ENCODE peak calls at places on chromosomes 3 and 15, in four cellular contexts. K is left ventricle myocardium inferior; X is CD8-positive, alpha-beta T cell; Z is A549. H is an unnamed sample.

GRCh38 chr3:100033184-100033583 is 81.1 kb downstream of the FILIP1L start:
- DNase-seq in K (no peak), X (no peak), Z (no peak), H (no peak)

GRCh38 chr15:49458145-49458544 is 35.1 kb downstream of the FGF7 start:
- DNase-seq in K (no peak), X (no peak), Z (no peak), H (no peak)

GRCh38 chr3:377158-377561 is 180.6 kb downstream of the CHL1 start:
- DNase-seq in K (no peak), X (no peak), Z (peak), H (no peak)

GRCh38 chr3:72739521-72740466 is 108.5 kb downstream of the SHQ1 start:
- DNase-seq in K (no peak), X (no peak), Z (no peak), H (no peak)

GRCh38 chr15:65732698-65733097 is 59.4 kb downstream of the DENND4A start:
- DNase-seq in K (no peak), X (no peak), Z (no peak), H (no peak)

GRCh38 chr3:67940200-67940952 is 286.0 kb upstream of the SUCLG2 start:
- DNase-seq in K (no peak), X (no peak), Z (no peak), H (peak)

GRCh38 chr3:25468866-25469319 is 40.8 kb downstream of the RARB start:
- DNase-seq in K (peak), X (no peak), Z (no peak), H (peak)

GRCh38 chr3:136818851-136819783 is at the start of gene SLC35G2:
- DNase-seq in K (peak), X (peak), Z (peak), H (peak)

DNA sequence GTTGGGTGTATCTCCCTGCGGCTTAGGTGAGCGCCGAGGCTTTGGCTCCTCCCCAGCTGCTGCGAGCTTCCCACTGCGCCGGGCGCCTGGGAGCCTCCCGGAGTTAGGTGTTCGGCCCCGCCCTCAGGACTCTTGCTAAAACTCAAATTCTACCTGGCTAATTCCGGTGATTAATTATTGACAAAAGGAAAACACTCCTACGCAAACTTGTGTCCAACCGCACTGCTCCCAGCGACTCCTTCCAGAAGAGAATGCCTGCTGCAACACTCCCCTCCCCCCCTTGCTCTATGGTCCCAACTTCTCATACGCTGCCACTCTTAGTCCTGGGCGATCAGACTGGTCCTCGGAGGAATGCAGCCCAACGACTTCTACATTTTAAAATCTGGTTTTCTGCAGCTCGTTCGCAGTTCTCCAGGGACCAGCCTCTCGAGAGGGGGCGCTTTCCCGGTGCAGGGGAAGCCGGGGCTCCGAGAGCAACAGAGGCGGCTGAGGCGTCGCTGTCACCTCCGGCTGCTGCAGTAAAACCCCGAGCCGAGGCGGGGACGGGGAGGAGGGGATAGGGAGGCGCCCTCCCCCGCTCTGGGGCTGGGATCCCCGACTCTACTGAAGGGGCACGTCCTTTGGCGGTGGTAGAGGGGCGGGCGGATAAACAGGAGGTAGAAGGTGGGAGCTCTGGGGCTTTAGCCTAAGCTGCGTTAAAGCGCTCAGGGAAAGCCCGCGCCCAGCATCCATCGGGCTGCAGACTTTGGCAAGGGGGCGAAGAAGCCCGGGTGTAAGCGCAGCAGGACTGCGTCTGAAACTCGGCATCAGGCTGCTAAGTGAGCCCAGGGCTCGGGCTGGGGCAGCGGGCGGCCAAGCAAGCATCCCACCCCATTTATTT is at the start of gene SPTSSB:
- DNase-seq in K (peak), X (peak), Z (peak), H (no peak)
- TF ChIP-seq CTCF in K (no peak), X (no peak), Z (peak), H (no peak)

GRCh38 chr15:101503296-101503599 is 13.7 kb upstream of the PCSK6 start:
- DNase-seq in K (no peak), X (no peak), Z (no peak), H (no peak)

GRCh38 chr15:101499863-101500713 is 10.6 kb upstream of the PCSK6 start:
- DNase-seq in K (peak), X (no peak), Z (no peak), H (peak)

GRCh38 chr15:101502572-101503295 is 13.2 kb upstream of the PCSK6 start:
- DNase-seq in K (no peak), X (no peak), Z (no peak), H (no peak)

GRCh38 chr15:101500865-101501551 is 11.5 kb upstream of the PCSK6 start:
- DNase-seq in K (no peak), X (no peak), Z (no peak), H (no peak)

DNA sequence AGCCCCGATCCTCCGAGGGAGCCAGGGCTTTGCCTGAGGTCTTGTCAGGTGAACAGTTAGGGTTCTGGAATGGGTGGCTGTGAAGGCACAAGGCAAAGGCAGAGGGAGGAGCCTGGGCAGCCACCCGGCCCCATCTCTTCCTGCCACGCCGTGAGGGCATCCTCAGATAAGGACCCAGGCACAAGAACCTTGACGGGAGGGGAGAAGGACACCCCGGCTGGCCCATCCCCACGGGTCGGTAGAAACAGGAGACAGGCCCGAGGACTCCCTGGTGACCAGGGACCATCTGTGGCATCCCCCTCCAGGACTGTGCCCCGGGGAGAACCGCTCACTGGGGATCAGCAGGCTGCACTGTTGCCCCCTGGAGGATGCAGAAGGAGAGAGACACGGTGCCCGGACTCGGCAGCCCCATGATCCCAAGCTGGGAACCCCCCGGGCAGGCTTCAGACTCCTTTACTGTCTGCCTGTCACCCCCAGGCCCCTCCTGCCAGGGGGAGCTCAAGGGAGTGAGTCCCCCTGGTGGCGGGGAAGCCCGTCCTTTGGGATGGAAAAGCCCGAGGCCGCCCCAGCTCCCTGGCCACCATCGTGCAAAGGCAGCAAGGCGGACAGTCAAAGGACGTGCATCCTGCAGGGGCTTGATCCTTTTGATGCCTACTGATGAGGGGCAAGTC is 12.3 kb upstream of the PCSK6 start:
- DNase-seq in K (no peak), X (peak), Z (peak), H (no peak)
- H3K4me3 ChIP-seq in K (peak), X (peak), Z (no peak), H (no peak)

DNA sequence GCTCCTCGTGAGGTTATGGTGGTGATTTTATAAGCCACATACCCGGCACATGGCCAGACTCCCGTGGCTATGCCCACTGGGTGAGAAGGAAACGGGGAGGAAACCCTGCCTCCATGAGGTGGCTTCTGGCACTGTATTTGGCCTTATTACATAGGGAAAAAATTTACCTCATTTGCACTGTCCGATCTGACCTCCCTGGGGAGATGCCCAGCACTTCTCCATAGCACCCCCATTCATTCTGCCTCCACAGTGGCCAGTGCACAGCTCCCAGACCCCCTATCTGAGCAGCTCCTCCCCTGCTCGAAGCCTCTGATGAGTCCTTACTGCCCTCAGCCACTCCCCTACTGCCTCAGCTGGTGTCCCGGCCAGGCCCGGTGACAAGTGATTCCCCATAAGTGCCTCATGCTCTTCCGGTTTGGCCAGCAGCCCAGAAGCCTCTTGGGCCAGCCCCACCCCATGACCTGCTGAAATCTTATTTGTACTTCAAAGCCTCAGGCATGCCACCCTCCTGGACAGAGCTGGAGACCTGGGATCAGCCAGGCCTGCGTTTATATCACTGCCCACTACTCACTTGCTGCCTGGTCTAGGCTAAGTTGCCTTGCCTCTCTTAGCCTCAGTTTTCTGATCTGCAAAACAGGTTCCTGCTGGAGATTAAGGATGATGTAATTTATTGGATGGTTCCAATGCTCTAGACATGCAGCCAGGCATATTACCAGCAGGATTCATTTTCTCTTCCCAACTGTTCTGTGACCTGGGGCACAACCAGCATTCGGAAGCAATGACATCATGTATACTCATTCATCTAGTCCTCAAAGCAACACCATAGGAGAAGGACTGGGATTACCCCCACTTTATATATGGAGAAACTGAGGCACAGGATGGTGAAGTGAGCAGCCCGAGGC is 30.6 kb upstream of the SLC6A6 start:
- DNase-seq in K (peak), X (no peak), Z (peak), H (peak)
- H3K27ac ChIP-seq in K (peak), X (no peak), Z (peak), H (peak)

GRCh38 chr15:29925227-29926082 is 103.2 kb upstream of the TJP1 start:
- DNase-seq in K (peak), X (no peak), Z (peak), H (no peak)
- TF ChIP-seq CTCF in K (peak), X (no peak), Z (peak), H (peak)

GRCh38 chr15:73965730-73966103 is 26.4 kb downstream of the STOML1 start:
- DNase-seq in K (no peak), X (no peak), Z (no peak), H (no peak)

GRCh38 chr15:73962409-73962808 is 29.7 kb downstream of the STOML1 start:
- DNase-seq in K (no peak), X (no peak), Z (no peak), H (no peak)

GRCh38 chr15:73968461-73968860 is 23.6 kb downstream of the STOML1 start:
- DNase-seq in K (no peak), X (no peak), Z (no peak), H (no peak)

GRCh38 chr15:73965094-73965729 is 26.9 kb downstream of the STOML1 start:
- DNase-seq in K (no peak), X (no peak), Z (no peak), H (no peak)

GRCh38 chr15:73964736-73965093 is 27.4 kb downstream of the STOML1 start:
- DNase-seq in K (peak), X (peak), Z (peak), H (peak)
- H3K4me3 ChIP-seq in K (no peak), X (peak), Z (no peak), H (no peak)

GRCh38 chr3:45792036-45792435 is 4.3 kb downstream of the SLC6A20 start:
- DNase-seq in K (no peak), X (no peak), Z (no peak), H (no peak)
- H3K27ac ChIP-seq in K (no peak), X (no peak), Z (no peak), H (no peak)

GRCh38 chr3:126261037-126261436 is 80.7 kb upstream of the ALDH1L1 start:
- DNase-seq in K (peak), X (no peak), Z (no peak), H (peak)
- TF ChIP-seq CTCF in K (peak), X (no peak), Z (no peak), H (no peak)

DNA sequence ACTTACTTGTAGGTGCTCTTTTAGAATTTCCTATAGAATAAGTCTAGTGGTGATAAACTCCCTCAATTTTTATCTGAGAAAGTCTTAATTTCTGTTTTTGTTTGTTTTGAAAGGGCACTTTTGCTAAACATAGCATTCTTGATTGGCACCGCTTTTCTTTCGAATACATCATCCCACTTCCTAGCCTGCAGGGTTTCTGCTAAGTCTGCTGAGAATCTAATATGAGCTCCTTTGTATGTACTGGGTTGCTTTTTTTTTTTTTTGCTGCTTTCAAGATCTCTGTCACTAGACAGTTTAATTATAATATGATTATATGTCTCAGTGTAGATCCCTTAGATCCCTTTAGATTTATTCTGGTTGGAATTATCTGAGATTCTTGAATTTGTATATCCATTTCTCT is 21.5 kb downstream of the PFN2 start:
- DNase-seq in K (no peak), X (no peak), Z (no peak), H (no peak)
- H3K4me3 ChIP-seq in K (no peak), X (no peak), Z (no peak), H (no peak)

GRCh38 chr3:10758304-10759037 is 57.6 kb upstream of the SLC6A11 start:
- DNase-seq in K (no peak), X (peak), Z (peak), H (no peak)
- H3K27ac ChIP-seq in K (no peak), X (no peak), Z (no peak), H (no peak)

H was measured in gastrocnemius medialis.